ENCODE peak calls at places on chromosomes 16 and 17, in seven cellular contexts. J is neural progenitor cell, A is mucosa of descending colon, P is left ventricle myocardium inferior, I is IMR-90, E is Peyer's patch, U is A549. H is an unnamed sample. For H3K9me3, the result is how much of the 10 kb centered on the place peaks cover.

GRCh38 chr16:54431041-54431996 is 144.7 kb upstream of the IRX3 start:
- DNase-seq in J (no peak), A (no peak), P (no peak), I (no peak), E (no peak), U (no peak), H (no peak)

GRCh38 chr17:1002771-1003555 is 6.0 kb downstream of the TIMM22 start:
- DNase-seq in J (no peak), A (no peak), P (no peak), I (peak), E (no peak), U (no peak), H (no peak)

GRCh38 chr17:6084226-6085161 is 14.3 kb downstream of the WSCD1 start:
- DNase-seq in J (peak), A (no peak), P (no peak), I (no peak), E (no peak), U (no peak), H (no peak)

GRCh38 chr17:27180322-27180721 is 113.6 kb upstream of the WSB1 start:
- DNase-seq in J (no peak), A (no peak), P (no peak), I (no peak), E (no peak), U (no peak), H (no peak)

GRCh38 chr17:39608601-39609000 is 881 bp upstream of the NEUROD2 start:
- DNase-seq in J (no peak), A (no peak), P (no peak), I (no peak), E (no peak), U (no peak), H (no peak)

GRCh38 chr17:56320443-56320842 is 167.2 kb downstream of the ANKFN1 start:
- DNase-seq in J (peak), A (no peak), P (no peak), I (peak), E (no peak), U (no peak), H (no peak)

GRCh38 chr16:3934491-3935185 is 54.1 kb upstream of the CREBBP start:
- DNase-seq in J (no peak), A (no peak), P (no peak), I (no peak), E (no peak), U (no peak), H (no peak)

GRCh38 chr16:65895906-65896305 is 470.6 kb upstream of the CDH5 start:
- DNase-seq in J (no peak), A (no peak), P (no peak), I (no peak), E (no peak), U (no peak), H (no peak)

GRCh38 chr16:73572135-73572534 is 524.2 kb upstream of the ZFHX3 start:
- DNase-seq in J (peak), A (peak), P (peak), I (no peak), E (no peak), U (no peak), H (peak)

GRCh38 chr17:34580685-34581445 is 1.5 kb downstream of the TMEM132E start:
- DNase-seq in J (peak), A (no peak), P (no peak), I (no peak), E (no peak), U (no peak), H (no peak)

GRCh38 chr17:63406689-63407330 is 39.3 kb downstream of the CYB561 start:
- DNase-seq in J (peak), A (peak), P (no peak), I (peak), E (peak), U (peak), H (peak)

GRCh38 chr16:56792960-56793359 is 63.0 kb downstream of the NUP93 start:
- DNase-seq in J (no peak), A (no peak), P (no peak), I (no peak), E (no peak), U (no peak), H (no peak)

GRCh38 chr17:73304971-73305786 is 6.6 kb downstream of the CDC42EP4 start:
- DNase-seq in J (peak), A (peak), P (peak), I (peak), E (no peak), U (peak), H (peak)

GRCh38 chr17:64028874-64029464 is 8.5 kb upstream of the ICAM2 start:
- DNase-seq in J (peak), A (peak), P (peak), I (peak), E (peak), U (peak), H (peak)

GRCh38 chr16:64826374-64826773 is 295.5 kb downstream of the CDH11 start:
- DNase-seq in J (no peak), A (no peak), P (no peak), I (peak), E (no peak), U (no peak), H (no peak)

GRCh38 chr17:17109231-17109630 is 67.0 kb downstream of the MPRIP start:
- DNase-seq in J (no peak), A (peak), P (peak), I (no peak), E (no peak), U (no peak), H (peak)
- TF ChIP-seq CTCF in J (no peak), A (no peak), P (peak), I (no peak), E (peak), U (no peak), H (peak)

DNA sequence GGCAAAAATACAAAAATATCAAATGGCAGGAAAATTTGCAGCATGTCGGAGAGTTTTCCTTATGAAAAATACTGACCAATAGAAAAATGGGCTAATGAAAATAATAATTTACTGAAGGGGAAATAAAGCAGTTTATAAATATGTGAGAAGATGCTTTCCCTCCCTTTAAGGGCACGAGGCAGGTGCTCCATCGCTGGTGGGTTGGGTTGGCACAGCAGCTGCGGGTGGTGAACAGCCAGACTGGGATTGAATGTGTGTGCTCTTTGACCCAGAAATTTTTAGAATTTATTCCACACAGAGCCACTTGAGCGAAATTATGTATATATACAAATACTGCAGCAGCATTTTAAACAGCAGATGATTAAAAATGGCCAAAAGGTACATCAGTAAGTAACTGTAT is 109.1 kb upstream of the ZNF750 start:
- DNase-seq in J (no peak), A (no peak), P (no peak), I (no peak), E (no peak), U (no peak), H (no peak)
- H3K9me3 ChIP-seq in J (under half), A (under half), P (half or more), I (half or more), E (under half), U (half or more), H (under half)

GRCh38 chr16:28524544-28525179 is 14.1 kb downstream of the NUPR1 start:
- DNase-seq in J (no peak), A (no peak), P (no peak), I (no peak), E (no peak), U (no peak), H (no peak)
- TF ChIP-seq CTCF in J (no peak), A (no peak), P (no peak), I (no peak), E (no peak), U (no peak), H (no peak)

GRCh38 chr17:69802045-69802740 is 272.8 kb upstream of the KCNJ16 start:
- DNase-seq in J (peak), A (no peak), P (peak), I (no peak), E (no peak), U (no peak), H (no peak)
- H3K9me3 ChIP-seq in J (under half), A (under half), P (under half), I (under half), E (under half), U (under half), H (under half)

GRCh38 chr17:13759936-13760335 is 158.2 kb upstream of the HS3ST3A1 start:
- DNase-seq in J (no peak), A (no peak), P (no peak), I (no peak), E (no peak), U (no peak), H (no peak)

GRCh38 chr17:13765701-13766100 is 164.0 kb upstream of the HS3ST3A1 start:
- DNase-seq in J (no peak), A (no peak), P (no peak), I (peak), E (no peak), U (no peak), H (no peak)

GRCh38 chr17:13756763-13757162 is 155.0 kb upstream of the HS3ST3A1 start:
- DNase-seq in J (no peak), A (no peak), P (no peak), I (no peak), E (no peak), U (no peak), H (no peak)

GRCh38 chr17:13757871-13758270 is 156.1 kb upstream of the HS3ST3A1 start:
- DNase-seq in J (no peak), A (no peak), P (no peak), I (no peak), E (no peak), U (no peak), H (no peak)

DNA sequence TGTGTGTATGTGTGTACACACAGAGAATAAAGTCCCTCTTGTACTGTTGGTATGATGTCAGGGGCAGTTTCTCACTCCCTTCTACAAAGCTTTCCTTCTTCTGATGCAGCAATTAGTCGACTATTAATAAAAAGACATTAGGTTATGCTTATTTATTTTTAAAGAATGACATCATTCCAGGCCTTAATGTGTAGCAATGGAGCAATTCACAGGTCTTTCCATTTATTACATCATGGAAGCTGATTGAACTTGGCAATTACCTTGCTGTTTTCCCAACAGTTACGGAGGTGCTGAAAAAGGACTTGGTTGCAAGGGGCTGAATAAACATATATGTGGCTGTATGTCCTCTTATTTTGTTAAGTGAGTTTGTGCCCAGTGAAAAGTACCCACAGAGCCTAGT is 159.5 kb upstream of the HS3ST3A1 start:
- DNase-seq in J (no peak), A (no peak), P (no peak), I (no peak), E (no peak), U (no peak), H (no peak)
- TF ChIP-seq CTCF in J (no peak), A (no peak), P (no peak), I (no peak), E (no peak), U (no peak), H (no peak)

GRCh38 chr17:21249086-21249795 is 4.0 kb downstream of the NATD1 start:
- DNase-seq in J (no peak), A (no peak), P (no peak), I (no peak), E (no peak), U (no peak), H (no peak)

GRCh38 chr17:21249911-21250703 is 3.1 kb downstream of the NATD1 start:
- DNase-seq in J (no peak), A (no peak), P (no peak), I (no peak), E (no peak), U (no peak), H (no peak)

GRCh38 chr17:21251611-21252010 is 1.6 kb downstream of the NATD1 start:
- DNase-seq in J (no peak), A (no peak), P (no peak), I (no peak), E (no peak), U (no peak), H (no peak)

GRCh38 chr17:21252289-21252874 is 828 bp downstream of the NATD1 start:
- DNase-seq in J (peak), A (no peak), P (no peak), I (no peak), E (no peak), U (no peak), H (no peak)

GRCh38 chr17:21250719-21251305 is 2.4 kb downstream of the NATD1 start:
- DNase-seq in J (no peak), A (no peak), P (no peak), I (no peak), E (no peak), U (no peak), H (no peak)
- H3K9me3 ChIP-seq in J (under half), A (under half), P (under half), I (under half), E (under half), U (under half), H (under half)